ENCODE peak calls at places on chromosomes 3 and 15, in five cellular contexts. E, X, S, T and B are unnamed samples.

GRCh38 chr3:43632269-43632733 is 10.5 kb upstream of the ANO10 start:
- DNase-seq in E (no peak), T (no peak), S (peak), X (no peak), B (no peak)

GRCh38 chr3:10310578-10310977 is 10.3 kb downstream of the SEC13 start:
- DNase-seq in E (no peak), S (no peak), X (no peak), T (no peak), B (no peak)

GRCh38 chr15:71440479-71441071 is 325.3 kb downstream of the THSD4 start:
- DNase-seq in X (peak), S (peak), T (peak), E (peak), B (peak)

GRCh38 chr15:68667800-68668625 is 89.2 kb downstream of the CORO2B start:
- DNase-seq in S (no peak), X (no peak), T (no peak), E (no peak), B (no peak)

GRCh38 chr3:167575000-167575399 is 78.7 kb downstream of the WDR49 start:
- DNase-seq in S (no peak), X (no peak), T (no peak), E (no peak), B (no peak)

GRCh38 chr15:78064544-78064943 is 13.0 kb downstream of the TBC1D2B start:
- DNase-seq in S (no peak), T (no peak), E (no peak), X (no peak), B (no peak)

GRCh38 chr15:72764656-72765055 is 18.9 kb downstream of the ADPGK start:
- DNase-seq in S (no peak), T (no peak), E (no peak), X (no peak), B (no peak)

GRCh38 chr3:17398959-17399551 is 343.4 kb downstream of the TBC1D5 start:
- DNase-seq in E (no peak), S (no peak), X (peak), T (peak), B (no peak)

GRCh38 chr3:186923241-186923640 is 7.1 kb upstream of the ST6GAL1 start:
- DNase-seq in X (no peak), S (no peak), T (no peak), E (no peak), B (no peak)

GRCh38 chr15:22887157-22887951 is 48.9 kb downstream of the NIPA2 start:
- DNase-seq in T (peak), S (no peak), E (no peak), X (no peak), B (no peak)

GRCh38 chr3:183560607-183561006 is 5.1 kb upstream of the KLHL6 start:
- DNase-seq in E (no peak), S (no peak), X (peak), T (peak), B (no peak)

GRCh38 chr3:49554639-49555265 is 475 bp downstream of the BSN start:
- DNase-seq in S (no peak), X (peak), E (no peak), T (peak), B (no peak)